ENCODE peak calls at places on chromosomes 2 and 18, in five cellular contexts. F is mucosa of descending colon; A is neural progenitor cell; T is CD8-positive, alpha-beta T cell; J is HepG2. Z is an unnamed sample. For H3K4me1, the result is how much of the 10 kb centered on the place peaks cover.

GRCh38 chr2:197571622-197572271 is 55.9 kb downstream of the MOB4 start:
- DNase-seq in F (no peak), A (no peak), T (no peak), J (peak), Z (no peak)

GRCh38 chr2:223219872-223220621 is 168.1 kb downstream of the KCNE4 start:
- DNase-seq in F (no peak), A (no peak), T (no peak), J (no peak), Z (no peak)

GRCh38 chr2:216222650-216223352 is 113.7 kb downstream of the XRCC5 start:
- DNase-seq in F (no peak), A (peak), T (no peak), J (no peak), Z (no peak)

GRCh38 chr18:34772887-34773286 is 62.8 kb downstream of the DTNA start:
- DNase-seq in F (no peak), A (no peak), T (no peak), J (no peak), Z (no peak)

GRCh38 chr2:202064206-202064880 is 8.7 kb upstream of the KIAA2012 start:
- DNase-seq in F (no peak), A (peak), T (no peak), J (no peak), Z (peak)

GRCh38 chr18:57666818-57667497 is 45.3 kb upstream of the NARS1 start:
- DNase-seq in F (no peak), A (no peak), T (no peak), J (no peak), Z (no peak)

GRCh38 chr2:28377201-28377816 is 15.3 kb upstream of the FOSL2 start:
- DNase-seq in F (peak), A (no peak), T (no peak), J (no peak), Z (no peak)

GRCh38 chr2:127106457-127106997 is 427 bp downstream of the BIN1 start:
- DNase-seq in F (no peak), A (peak), T (no peak), J (no peak), Z (no peak)

GRCh38 chr2:144183744-144184143 is 336.2 kb downstream of the ZEB2 start:
- DNase-seq in F (no peak), A (no peak), T (peak), J (no peak), Z (no peak)

DNA sequence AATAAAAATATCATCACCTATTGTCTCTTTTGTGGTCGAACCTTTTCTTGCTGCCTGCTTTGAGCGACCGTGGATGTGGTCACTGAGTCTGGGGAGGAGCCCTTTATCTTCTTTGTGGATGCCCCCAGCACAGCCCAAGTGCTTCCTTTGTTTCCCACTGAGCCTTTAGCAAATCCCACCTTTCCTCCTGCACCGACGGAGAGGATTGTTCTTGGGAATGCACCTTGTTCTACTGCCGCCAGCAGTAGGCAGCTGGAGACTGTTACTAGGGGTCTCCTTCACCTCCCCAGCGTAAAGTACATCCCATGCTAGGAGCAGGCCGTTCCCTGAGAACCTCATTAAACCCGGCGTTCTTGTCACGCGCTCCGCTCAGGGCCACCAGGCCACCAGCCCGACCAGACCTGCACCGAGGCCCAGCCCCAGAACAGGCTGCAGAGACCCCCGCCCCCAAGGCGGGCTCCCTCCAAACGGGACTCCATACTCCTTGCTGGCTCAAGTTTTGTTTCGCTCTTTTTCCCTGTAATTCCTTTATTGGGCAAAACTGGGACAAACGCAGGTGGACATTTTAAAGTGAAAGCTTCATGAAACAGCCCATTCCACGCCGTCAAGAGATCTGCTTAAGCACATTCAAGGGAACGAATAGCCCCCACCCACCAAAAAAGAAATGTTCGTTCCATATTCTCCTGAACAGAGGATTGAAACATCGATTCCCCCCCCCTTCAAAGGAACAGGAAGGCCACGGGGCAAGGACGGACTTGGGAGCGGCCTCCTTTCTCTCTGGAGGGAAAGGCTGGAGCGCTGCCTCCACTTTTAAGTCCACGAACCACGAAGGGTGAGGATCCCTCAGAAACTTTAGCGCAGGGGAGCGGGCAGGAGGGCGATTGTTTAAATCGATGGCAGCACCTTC is 1.1 kb upstream of the MAT2A start:
- DNase-seq in F (peak), A (peak), T (no peak), J (peak), Z (peak)
- H3K4me3 ChIP-seq in F (peak), A (peak), T (peak), J (peak), Z (peak)

DNA sequence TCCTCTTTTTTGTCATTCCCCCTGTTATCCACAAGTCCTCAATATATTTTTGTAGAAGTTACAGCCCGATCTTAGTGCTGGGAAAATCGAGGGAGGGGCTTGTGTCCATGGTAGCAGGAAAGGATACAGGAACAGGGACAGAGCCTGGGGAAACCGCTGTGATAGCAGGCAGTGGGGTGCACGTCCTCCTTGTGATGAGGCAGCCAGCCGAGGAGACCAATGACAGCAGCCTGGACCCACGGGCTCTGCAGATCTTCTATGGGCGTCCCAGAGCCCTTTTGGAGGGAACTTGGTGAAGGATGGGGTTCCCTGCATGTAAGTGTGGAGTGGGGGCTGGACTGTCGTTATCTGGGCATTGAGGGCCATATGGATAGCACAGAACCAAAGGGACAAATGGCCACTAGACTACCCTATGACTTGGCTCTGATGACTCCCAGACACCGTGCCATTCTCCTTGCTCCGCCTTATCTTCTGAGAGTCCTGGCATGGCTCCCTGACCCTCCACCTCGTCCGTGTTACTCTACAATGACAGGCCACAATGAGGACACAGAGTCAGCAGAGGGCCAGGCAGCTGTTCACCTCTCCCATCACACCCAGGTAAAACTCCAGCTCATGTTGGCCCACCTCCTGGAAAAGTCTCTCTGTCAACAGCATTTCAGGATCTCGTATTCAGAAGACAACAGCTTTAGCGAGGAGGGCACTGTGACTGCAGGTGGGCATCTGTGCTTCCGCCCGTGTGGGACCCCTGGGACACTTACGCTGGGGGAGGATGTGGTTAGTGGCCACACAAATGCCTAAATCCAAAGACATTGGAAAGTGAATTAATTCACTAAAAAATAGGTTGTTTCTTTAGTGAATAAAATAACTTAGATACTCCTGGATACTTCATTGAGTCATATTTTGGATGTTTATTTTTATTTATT is 100.1 kb downstream of the VAPA start:
- DNase-seq in F (no peak), A (no peak), T (no peak), J (no peak), Z (no peak)
- H3K4me1 ChIP-seq in F (under half), A (under half), T (under half), J (under half), Z (under half)

DNA sequence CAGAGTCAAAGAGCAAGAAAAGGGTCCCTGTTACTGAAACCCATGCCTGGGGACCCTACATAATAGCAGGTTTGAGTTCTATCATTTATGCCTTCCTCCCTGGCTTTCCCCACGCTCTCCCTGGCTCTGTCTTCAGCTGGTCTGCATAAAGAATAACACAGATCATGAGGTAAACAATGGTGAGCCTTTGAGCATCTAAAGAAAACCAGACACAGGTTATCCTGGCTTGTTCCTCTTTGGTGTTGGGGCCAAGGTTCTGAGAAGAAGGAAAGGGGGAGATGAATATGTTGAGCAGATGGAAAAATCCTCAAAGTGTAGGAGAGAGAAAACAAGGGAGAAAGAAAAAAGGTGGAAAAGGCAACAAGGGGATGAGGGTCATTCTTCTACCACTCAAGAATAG is 127.3 kb downstream of the CABYR start:
- DNase-seq in F (no peak), A (no peak), T (no peak), J (no peak), Z (no peak)
- H3K4me3 ChIP-seq in F (no peak), A (no peak), T (no peak), J (no peak), Z (no peak)

GRCh38 chr18:59777636-59778035 is 80.4 kb upstream of the CCBE1 start:
- DNase-seq in F (no peak), A (no peak), T (no peak), J (no peak), Z (no peak)
- H3K4me1 ChIP-seq in F (under half), A (under half), T (under half), J (under half), Z (under half)